ENCODE peak calls at places on chromosomes 11 and 22, in four cellular contexts. X is neural progenitor cell, K is spleen, J is fibroblast of mammary gland. T is an unnamed sample.

GRCh38 chr22:48489551-48490512 is 1337.8 kb downstream of the BRD1 start:
- DNase-seq in K (peak), J (no peak), X (peak), T (no peak)

GRCh38 chr11:72075756-72076155 is 4.6 kb downstream of the NUMA1 start:
- DNase-seq in X (no peak), J (no peak), K (no peak), T (no peak)

GRCh38 chr22:30010789-30011405 is 69.4 kb upstream of the HORMAD2 start:
- DNase-seq in K (no peak), J (peak), X (no peak), T (no peak)

GRCh38 chr11:2931416-2931746 is 2.2 kb upstream of the PHLDA2 start:
- DNase-seq in X (no peak), K (no peak), J (no peak), T (no peak)

GRCh38 chr22:19035474-19036228 is 86.6 kb downstream of the DGCR2 start:
- DNase-seq in J (no peak), X (peak), K (no peak), T (no peak)

GRCh38 chr11:116396332-116396731 is 376.5 kb downstream of the BUD13 start:
- DNase-seq in K (no peak), J (no peak), X (no peak), T (no peak)

GRCh38 chr22:47213571-47214230 is 451.3 kb downstream of the TBC1D22A start:
- DNase-seq in J (peak), K (peak), X (peak), T (peak)

GRCh38 chr11:122099345-122100045 is 16.5 kb downstream of the BLID start:
- DNase-seq in K (no peak), J (peak), X (no peak), T (peak)

GRCh38 chr11:77547863-77548551 is 41.7 kb upstream of the AQP11 start:
- DNase-seq in K (no peak), J (peak), X (peak), T (peak)

GRCh38 chr11:102981324-102981910 is 25.9 kb upstream of the MMP13 start:
- DNase-seq in J (peak), X (peak), K (no peak), T (no peak)

GRCh38 chr11:6646631-6647281 is 8.9 kb downstream of the DCHS1 start:
- DNase-seq in K (peak), J (peak), X (no peak), T (peak)

GRCh38 chr11:75288846-75289760 is 48.5 kb downstream of the TPBGL start:
- DNase-seq in K (no peak), X (no peak), J (peak), T (no peak)

GRCh38 chr11:123180166-123180565 is 14.9 kb downstream of the CLMP start:
- DNase-seq in X (no peak), J (peak), K (no peak), T (peak)

GRCh38 chr11:125224391-125225015 is 60.0 kb downstream of the PKNOX2 start:
- DNase-seq in J (peak), X (peak), K (no peak), T (peak)

GRCh38 chr11:35981581-35981980 is 37.7 kb downstream of the LDLRAD3 start:
- DNase-seq in J (no peak), X (no peak), K (no peak), T (peak)

GRCh38 chr11:69573751-69574382 is 67.1 kb upstream of the CCND1 start:
- DNase-seq in X (no peak), J (no peak), K (no peak), T (no peak)

GRCh38 chr11:72623052-72623451 is 51.2 kb downstream of the PDE2A start:
- DNase-seq in K (no peak), X (no peak), J (no peak), T (no peak)

GRCh38 chr22:40345271-40345670 is 1.0 kb upstream of the ADSL start:
- DNase-seq in X (no peak), J (peak), K (no peak), T (peak)

GRCh38 chr11:133943950-133944698 is 12.6 kb downstream of the IGSF9B start:
- DNase-seq in J (no peak), K (no peak), X (no peak), T (no peak)

GRCh38 chr11:64233913-64234839 is at the start of gene VEGFB:
- DNase-seq in J (no peak), K (peak), X (peak), T (peak)

GRCh38 chr22:26367402-26368245 is 61.4 kb upstream of the ASPHD2 start:
- DNase-seq in J (peak), X (peak), K (no peak), T (peak)

GRCh38 chr11:59891781-59892181 is 13.2 kb downstream of the OOSP3 start:
- DNase-seq in J (no peak), K (no peak), X (peak), T (peak)

GRCh38 chr11:64728757-64729365 is 5.9 kb upstream of the NRXN2 start:
- DNase-seq in X (no peak), K (peak), J (no peak), T (no peak)

GRCh38 chr11:120610101-120610500 is 98.6 kb downstream of the GRIK4 start:
- DNase-seq in K (no peak), X (no peak), J (no peak), T (no peak)

GRCh38 chr11:35260342-35260985 is 121.5 kb downstream of the CD44 start:
- DNase-seq in J (peak), X (no peak), K (no peak), T (peak)

GRCh38 chr22:49427341-49427740 is 400.3 kb downstream of the BRD1 start:
- DNase-seq in K (no peak), X (no peak), J (no peak), T (no peak)

GRCh38 chr11:2667940-2668339 is 31.9 kb downstream of the KCNQ1OT1 start:
- DNase-seq in J (no peak), K (peak), X (no peak), T (no peak)

GRCh38 chr22:50189184-50189848 is 3.6 kb downstream of the TRABD start:
- DNase-seq in J (no peak), X (no peak), K (peak), T (no peak)

GRCh38 chr11:69868871-69869270 is 49.7 kb upstream of the FGF3 start:
- DNase-seq in J (no peak), X (no peak), K (peak), T (no peak)

GRCh38 chr11:2933376-2934056 is 4.3 kb upstream of the PHLDA2 start:
- DNase-seq in X (no peak), K (peak), J (peak), T (peak)

GRCh38 chr11:12167098-12167999 is 57.0 kb downstream of the MICAL2 start:
- DNase-seq in J (peak), X (no peak), K (no peak), T (peak)

GRCh38 chr11:11667056-11667455 is 45.3 kb upstream of the GALNT18 start:
- DNase-seq in J (peak), K (no peak), X (no peak), T (no peak)

GRCh38 chr11:4589024-4589423 is 4.8 kb upstream of the OR52I1 start:
- DNase-seq in K (no peak), J (no peak), X (no peak), T (no peak)

GRCh38 chr11:4593739-4594138 is at the start of gene OR52I1:
- DNase-seq in K (no peak), X (no peak), J (no peak), T (no peak)
- TF ChIP-seq CTCF in K (no peak), X (no peak), J (no peak), T (no peak)

GRCh38 chr11:62705401-62705800 is 1.8 kb downstream of the BSCL2 start:
- DNase-seq in X (no peak), J (no peak), K (peak), T (no peak)
- H3K4me3 ChIP-seq in X (peak), J (peak), K (peak), T (peak)

GRCh38 chr11:45405916-45406670 is 120.0 kb upstream of the SYT13 start:
- DNase-seq in K (no peak), X (no peak), J (peak), T (peak)
- TF ChIP-seq CTCF in K (peak), X (peak), J (peak), T (peak)

GRCh38 chr11:114036156-114036811 is 23.2 kb upstream of the ZBTB16 start:
- DNase-seq in K (peak), X (peak), J (peak), T (peak)
- H3K4me3 ChIP-seq in K (no peak), X (no peak), J (peak), T (peak)

GRCh38 chr11:112227002-112227401 is 774 bp downstream of the PTS start:
- DNase-seq in K (no peak), J (peak), X (peak), T (peak)
- TF ChIP-seq CTCF in K (no peak), J (no peak), X (no peak), T (no peak)